ENCODE peak calls at places on chromosome 9, in six cellular contexts. F, M, T, U, X and W are unnamed samples.

GRCh38 chr9:97910273-97910844 is 11.9 kb downstream of the TRMO start:
- DNase-seq in F (no peak), X (no peak), M (no peak), T (no peak), U (no peak), W (no peak)

GRCh38 chr9:126973651-126974529 is 59.3 kb downstream of the RALGPS1 start:
- DNase-seq in U (no peak), T (no peak), X (no peak), F (no peak), M (no peak), W (no peak)

GRCh38 chr9:132023409-132024180 is 56.1 kb downstream of the MED27 start:
- DNase-seq in M (no peak), X (no peak), T (no peak), F (no peak), U (no peak), W (no peak)

GRCh38 chr9:109745335-109746283 is 34.4 kb upstream of the PALM2AKAP2 start:
- DNase-seq in T (peak), U (peak), X (no peak), M (no peak), F (no peak), W (no peak)

GRCh38 chr9:8917978-8918739 is 1118.6 kb upstream of the DMAC1 start:
- DNase-seq in F (no peak), U (no peak), M (no peak), X (no peak), T (no peak), W (no peak)

GRCh38 chr9:98083059-98083458 is 26.5 kb downstream of the NANS start:
- DNase-seq in T (peak), M (no peak), F (no peak), X (no peak), U (no peak), W (no peak)

GRCh38 chr9:19552693-19553092 is 143.9 kb downstream of the ACER2 start:
- DNase-seq in X (no peak), M (no peak), F (no peak), T (no peak), U (no peak), W (no peak)

GRCh38 chr9:69602768-69603167 is 69.4 kb downstream of the APBA1 start:
- DNase-seq in T (peak), F (no peak), U (no peak), M (no peak), X (no peak), W (no peak)

GRCh38 chr9:72497476-72498065 is 23.8 kb upstream of the TMC1 start:
- DNase-seq in U (no peak), F (no peak), T (no peak), X (no peak), M (no peak), W (no peak)

GRCh38 chr9:133710661-133711427 is 27.3 kb downstream of the SARDH start:
- DNase-seq in F (no peak), M (no peak), U (peak), T (no peak), X (no peak), W (no peak)

GRCh38 chr9:21696411-21696865 is 106.0 kb upstream of the MTAP start:
- DNase-seq in T (no peak), U (no peak), X (no peak), M (peak), F (peak), W (no peak)

GRCh38 chr9:137838576-137838975 is 39.0 kb upstream of the CACNA1B start:
- DNase-seq in F (no peak), M (no peak), X (no peak), U (no peak), T (no peak), W (no peak)

GRCh38 chr9:97046228-97046627 is 7.3 kb upstream of the CTSV start:
- DNase-seq in U (no peak), T (peak), M (no peak), X (no peak), F (peak), W (no peak)

GRCh38 chr9:114738581-114739316 is 56.8 kb upstream of the TEX48 start:
- DNase-seq in T (peak), X (peak), M (no peak), U (peak), F (peak), W (peak)

GRCh38 chr9:38363589-38363925 is 28.9 kb upstream of the ALDH1B1 start:
- DNase-seq in T (no peak), U (no peak), M (no peak), F (no peak), X (no peak), W (no peak)

GRCh38 chr9:38360880-38361836 is 31.3 kb upstream of the ALDH1B1 start:
- DNase-seq in U (no peak), F (no peak), X (no peak), M (no peak), T (peak), W (no peak)

GRCh38 chr9:38359689-38360385 is 32.7 kb upstream of the ALDH1B1 start:
- DNase-seq in X (no peak), F (no peak), M (no peak), T (peak), U (no peak), W (no peak)

GRCh38 chr9:38359297-38359653 is 33.2 kb upstream of the ALDH1B1 start:
- DNase-seq in T (no peak), F (no peak), U (no peak), M (no peak), X (no peak), W (no peak)

DNA sequence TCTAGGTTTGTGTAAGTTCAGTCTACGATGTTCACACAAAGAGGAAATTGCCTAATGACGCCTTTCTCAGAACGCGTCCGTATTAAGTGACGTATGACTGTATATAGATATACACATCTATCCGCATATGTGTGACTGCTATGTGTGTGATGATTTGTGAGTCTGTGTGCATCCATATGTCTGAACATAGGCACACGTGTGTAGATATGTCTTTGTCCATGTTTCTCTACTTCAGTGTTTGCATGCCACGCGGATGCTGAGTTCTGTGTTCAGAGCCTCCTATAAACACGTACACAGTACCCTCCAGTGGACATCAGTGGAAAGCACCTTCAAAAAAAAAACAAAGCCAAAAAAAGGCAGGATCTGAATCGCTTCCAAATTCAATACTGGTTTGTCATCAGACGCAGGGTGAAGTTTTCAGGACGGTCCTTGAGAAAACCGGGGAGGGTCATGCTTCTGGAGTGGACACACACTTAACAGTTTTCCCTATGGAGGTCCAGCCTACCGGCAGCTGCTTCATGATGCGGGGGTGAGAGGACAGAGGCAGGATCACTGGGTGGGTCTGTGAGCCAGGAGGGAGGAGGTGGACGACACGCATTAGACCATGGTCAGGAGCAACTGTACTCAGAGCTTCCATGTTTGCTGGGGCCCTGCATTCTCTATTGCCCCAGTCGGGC is 29.5 kb upstream of the ALDH1B1 start:
- DNase-seq in U (peak), X (peak), F (no peak), T (peak), M (no peak), W (peak)
- TF ChIP-seq CTCF in U (peak), X (peak), F (peak), T (peak), M (peak), W (peak)

DNA sequence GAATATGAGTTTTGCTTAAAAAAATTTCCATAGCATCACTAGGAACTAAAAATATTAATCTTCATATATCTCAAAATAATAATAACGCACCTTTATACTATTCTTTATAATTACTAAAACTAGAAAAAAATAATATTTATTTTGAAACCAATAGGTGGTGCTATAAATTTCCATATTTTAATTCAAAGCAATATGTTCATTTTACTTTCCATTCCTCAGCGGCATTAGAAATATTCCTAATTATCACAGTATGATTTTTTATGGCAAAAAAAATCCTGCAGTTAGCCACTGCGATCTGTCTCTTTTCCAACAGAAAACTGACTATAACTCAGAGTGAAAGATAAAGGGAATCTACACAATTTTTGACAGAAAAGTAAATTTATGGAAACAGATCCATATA is 167.4 kb upstream of the MPDZ start:
- DNase-seq in T (peak), U (no peak), M (no peak), X (no peak), F (no peak), W (no peak)
- TF ChIP-seq CTCF in T (no peak), U (no peak), M (no peak), X (peak), F (no peak), W (no peak)

GRCh38 chr9:35116898-35117551 is 1.4 kb upstream of the ATOSB start:
- DNase-seq in M (peak), F (peak), X (peak), U (peak), T (peak), W (peak)
- TF ChIP-seq CTCF in M (peak), F (peak), X (peak), U (peak), T (peak), W (peak)

DNA sequence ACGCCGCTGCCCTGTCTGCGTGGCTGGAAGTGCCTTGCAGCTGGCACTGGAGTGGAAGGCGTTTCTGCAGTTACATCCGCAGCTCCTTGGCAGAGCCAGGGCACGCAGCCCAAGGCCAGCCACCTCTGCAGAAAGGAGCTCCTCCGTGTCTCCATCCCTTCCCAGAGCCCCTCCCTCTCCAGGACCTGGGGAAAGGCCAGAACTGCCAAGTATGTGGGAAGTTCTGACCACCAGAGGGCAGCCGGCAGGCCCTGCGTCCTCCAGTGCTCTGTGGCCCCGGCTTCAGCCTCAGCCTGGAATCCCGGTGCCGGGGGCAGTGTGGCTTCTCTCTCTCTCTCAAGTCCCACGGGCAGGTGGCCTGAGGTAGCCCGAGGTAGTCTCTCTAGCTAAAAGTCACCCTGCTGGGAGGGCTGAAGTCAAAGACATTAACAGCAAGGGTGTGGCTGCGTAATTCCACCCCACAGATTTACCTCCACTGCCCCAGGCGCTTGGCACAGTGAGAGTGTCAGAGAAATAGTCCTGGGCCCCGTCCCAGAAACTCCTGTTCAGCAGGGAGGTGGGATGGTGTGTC is 101.7 kb upstream of the FCN2 start:
- DNase-seq in X (peak), M (no peak), F (peak), T (peak), U (peak), W (peak)
- TF ChIP-seq CTCF in X (peak), M (peak), F (no peak), T (peak), U (no peak), W (peak)

GRCh38 chr9:134858051-134858841 is 22.4 kb upstream of the FCN2 start:
- DNase-seq in X (no peak), M (peak), U (peak), T (peak), F (no peak), W (no peak)
- TF ChIP-seq CTCF in X (no peak), M (peak), U (no peak), T (peak), F (no peak), W (no peak)